ENCODE peak calls at places on chromosomes 5 and 9, in five cellular contexts. W is tibial artery; B is Right ventricle myocardium superior; Q is Peyer's patch; L is stimulated activated CD8-positive, alpha-beta memory T cell treated with anti-CD3 and anti-CD28 coated beads, Interleukin-15, amount 100 ng/mL, for 4 hours. D is an unnamed sample.

GRCh38 chr5:45274241-45274640 is 421.9 kb downstream of the HCN1 start:
- DNase-seq in W (no peak), B (no peak), Q (no peak), L (no peak), D (no peak)

GRCh38 chr5:133118741-133119140 is 66.9 kb downstream of the HSPA4 start:
- DNase-seq in W (no peak), B (no peak), Q (no peak), L (no peak), D (no peak)

GRCh38 chr5:112586596-112587062 is 151.1 kb upstream of the APC start:
- DNase-seq in W (no peak), B (no peak), Q (no peak), L (no peak), D (no peak)

GRCh38 chr5:96133337-96134094 is 171.9 kb upstream of the ELL2 start:
- DNase-seq in W (no peak), B (no peak), Q (no peak), L (no peak), D (no peak)

GRCh38 chr9:105295986-105296385 is 51.5 kb downstream of the SLC44A1 start:
- DNase-seq in W (no peak), B (no peak), Q (no peak), L (no peak), D (no peak)

GRCh38 chr5:139856694-139857093 is 61.1 kb downstream of the PSD2 start:
- DNase-seq in W (no peak), B (peak; percentile 29), Q (no peak), L (no peak), D (no peak)

GRCh38 chr5:87404359-87404758 is 8.4 kb downstream of the CCNH start:
- DNase-seq in W (no peak), B (no peak), Q (no peak), L (no peak), D (no peak)

GRCh38 chr9:69204378-69204777 is 30.3 kb downstream of the TJP2 start:
- DNase-seq in W (no peak), B (no peak), Q (no peak), L (no peak), D (no peak)

GRCh38 chr5:71782771-71783770 is 64.0 kb downstream of the CARTPT start:
- DNase-seq in W (peak; percentile 91), B (peak; percentile 84), Q (peak; percentile 51), L (no peak), D (no peak)

GRCh38 chr5:57102189-57102904 is 71.5 kb upstream of the GPBP1 start:
- DNase-seq in W (no peak), B (no peak), Q (no peak), L (no peak), D (no peak)

GRCh38 chr9:93965830-93966577 is 10.8 kb upstream of the BARX1 start:
- DNase-seq in W (no peak), B (no peak), Q (no peak), L (no peak), D (no peak)

GRCh38 chr5:96790851-96791513 is 16.8 kb downstream of the ERAP1 start:
- DNase-seq in W (no peak), B (no peak), Q (no peak), L (no peak), D (no peak)

GRCh38 chr9:5442400-5443011 is 4.8 kb upstream of the PLGRKT start:
- DNase-seq in W (no peak), B (no peak), Q (no peak), L (no peak), D (no peak)

GRCh38 chr9:100505564-100506159 is 32.7 kb downstream of the TMEFF1 start:
- DNase-seq in W (no peak), B (peak; percentile 78), Q (peak; percentile 51), L (no peak), D (no peak)